ENCODE peak calls at places on chromosomes 11 and 22, in seven cellular contexts. F is CD8-positive, alpha-beta T cell; R is GM13977; Y is coronary artery; Q is LNCaP clone FGC; H is WERI-Rb-1; E is RWPE1. D is an unnamed sample.

GRCh38 chr11:70415642-70416395 is 17.5 kb downstream of the CTTN start:
- DNase-seq in H (no peak), Y (no peak), F (no peak), R (no peak), Q (no peak), E (no peak), D (no peak)

GRCh38 chr11:69087811-69088210 is 39.1 kb downstream of the TPCN2 start:
- DNase-seq in Y (no peak), H (no peak), R (no peak), F (no peak), Q (no peak), E (no peak), D (no peak)

GRCh38 chr11:109019342-109019936 is 354.6 kb downstream of the DDX10 start:
- DNase-seq in Q (no peak), Y (no peak), E (no peak), R (no peak), F (no peak), H (no peak), D (no peak)

GRCh38 chr22:44753189-44754042 is 1.0 kb downstream of the ARHGAP8 start:
- DNase-seq in Y (no peak), H (no peak), R (no peak), Q (peak; percentile 46), E (no peak), F (no peak), D (no peak)

GRCh38 chr22:50691521-50691920 is 18.9 kb downstream of the SHANK3 start:
- DNase-seq in R (peak; percentile 54), H (peak; percentile 15), E (no peak), Q (no peak), Y (no peak), F (peak; percentile 27), D (no peak)

GRCh38 chr22:22228921-22229320 is 15.7 kb upstream of the VPREB1 start:
- DNase-seq in Q (no peak), H (no peak), R (no peak), F (no peak), Y (no peak), E (no peak), D (no peak)

GRCh38 chr11:7512525-7513209 is 1.1 kb upstream of the PPFIBP2 start:
- DNase-seq in Q (no peak), H (peak; percentile 30), E (no peak), Y (peak; percentile 90), F (peak; percentile 22), R (peak; percentile 89), D (peak; percentile 85)

GRCh38 chr11:116502641-116503061 is 270.1 kb downstream of the BUD13 start:
- DNase-seq in R (no peak), Q (peak; percentile 7), H (no peak), F (no peak), E (no peak), Y (peak; percentile 55), D (no peak)

GRCh38 chr22:35541254-35541748 is 670 bp downstream of the RASD2 start:
- DNase-seq in F (no peak), E (no peak), Q (no peak), Y (no peak), R (no peak), H (no peak), D (no peak)

GRCh38 chr22:35114296-35114980 is 48.5 kb downstream of the ISX start:
- DNase-seq in H (no peak), Q (no peak), R (no peak), F (no peak), E (no peak), Y (no peak), D (no peak)

GRCh38 chr11:31812392-31813241 is 1.5 kb upstream of the PAX6 start:
- DNase-seq in R (peak; percentile 58), H (no peak), Y (no peak), F (no peak), Q (no peak), E (no peak), D (peak; percentile 48)

GRCh38 chr22:35465109-35465701 is 65.3 kb downstream of the MCM5 start:
- DNase-seq in H (no peak), F (no peak), Y (no peak), R (no peak), E (no peak), Q (no peak), D (no peak)

GRCh38 chr22:19337137-19337536 is 45.6 kb upstream of the CLTCL1 start:
- DNase-seq in Y (no peak), Q (no peak), E (no peak), H (no peak), F (no peak), R (no peak), D (no peak)

GRCh38 chr11:72483412-72484186 is 49.3 kb upstream of the CLPB start:
- DNase-seq in H (no peak), E (peak; percentile 26), F (no peak), R (no peak), Q (no peak), Y (no peak), D (no peak)

GRCh38 chr11:363948-364761 is 5.1 kb upstream of the B4GALNT4 start:
- DNase-seq in H (peak; percentile 87), F (peak; percentile 66), Y (no peak), Q (peak; percentile 48), R (peak; percentile 70), E (peak; percentile 85), D (peak; percentile 61)
- TF ChIP-seq CTCF in H (peak; percentile 85), F (peak; percentile 49), Y (no peak), Q (peak; percentile 82), R (peak; percentile 55), E (peak; percentile 76), D (peak; percentile 7)

DNA sequence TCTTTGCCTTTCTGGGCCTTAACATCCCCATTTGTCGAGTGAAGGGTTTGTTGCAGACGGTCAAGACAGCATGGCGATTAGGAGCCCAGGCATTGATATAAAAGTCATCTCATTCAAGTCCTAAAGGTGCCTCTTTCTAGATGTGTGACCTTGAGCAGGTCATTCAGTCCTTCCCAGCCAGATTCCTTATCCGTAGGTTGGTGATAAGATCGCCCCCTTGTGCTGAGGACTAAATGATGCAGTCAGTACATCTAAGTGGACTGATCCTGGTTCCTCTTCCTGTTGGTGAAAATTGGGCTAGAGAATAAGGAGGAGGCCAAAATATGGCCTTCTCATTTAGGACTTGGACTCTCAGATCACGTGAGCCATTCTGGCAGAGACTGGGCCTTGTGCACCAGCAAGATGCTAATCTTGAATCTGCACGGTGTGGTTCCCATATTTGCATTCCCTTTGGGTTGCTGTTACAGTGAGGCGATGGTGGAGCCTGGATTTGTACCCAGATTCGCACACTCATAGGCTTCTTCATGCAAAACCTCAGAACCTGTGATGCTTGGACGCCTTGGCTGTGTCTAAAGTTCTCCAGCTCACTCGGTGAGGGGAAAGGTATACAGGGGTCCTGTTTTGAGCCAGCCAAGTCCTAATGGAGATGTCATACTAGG is 156.8 kb downstream of the MYO18B start:
- DNase-seq in H (peak; percentile 30), R (peak; percentile 12), F (no peak), Q (no peak), E (no peak), Y (no peak), D (peak; percentile 17)
- TF ChIP-seq CTCF in H (peak; percentile 59), R (peak; percentile 31), F (no peak), Q (peak; percentile 34), E (no peak), Y (no peak), D (no peak)

DNA sequence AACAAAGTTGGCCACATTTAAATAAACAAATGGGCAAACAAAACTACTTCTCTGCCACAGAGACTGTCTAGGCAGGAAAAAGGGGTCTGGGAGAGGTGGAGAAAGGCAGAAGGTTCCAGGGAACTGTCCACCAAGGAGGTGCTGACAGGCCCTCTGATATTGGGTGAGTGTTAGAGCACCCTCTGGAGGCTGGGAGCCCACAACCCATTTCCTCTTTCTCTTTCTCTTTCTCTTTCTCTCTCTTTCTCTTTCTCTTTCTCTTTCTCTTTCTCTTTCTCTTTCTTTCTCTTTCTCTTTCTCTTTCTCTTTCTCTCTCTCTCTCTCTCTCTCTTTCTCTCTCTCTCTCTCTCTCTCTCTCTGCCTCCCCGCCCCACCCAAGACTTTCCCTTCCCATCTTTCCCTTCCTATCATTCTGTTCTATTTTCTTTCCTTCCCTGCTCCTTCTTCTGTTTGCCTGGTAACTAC is 912.8 kb downstream of the DLG2 start:
- DNase-seq in E (peak; percentile 15), R (peak; percentile 40), H (peak; percentile 47), Q (peak; percentile 21), F (no peak), Y (no peak), D (peak; percentile 35)
- TF ChIP-seq CTCF in E (peak; percentile 29), R (peak; percentile 31), H (peak; percentile 89), Q (peak; percentile 83), F (no peak), Y (no peak), D (peak; percentile 25)

GRCh38 chr11:86818466-86819282 is 18.3 kb downstream of the PRSS23 start:
- DNase-seq in H (no peak), R (peak; percentile 49), Y (no peak), Q (peak; percentile 56), E (peak; percentile 54), F (no peak), D (peak; percentile 56)
- TF ChIP-seq CTCF in H (peak; percentile 52), R (peak; percentile 60), Y (peak; percentile 70), Q (peak; percentile 59), E (peak; percentile 75), F (peak; percentile 74), D (peak; percentile 26)

GRCh38 chr11:3049430-3050243 is 7.6 kb downstream of the CARS1 start:
- DNase-seq in R (peak; percentile 91), E (peak; percentile 91), F (peak; percentile 61), Y (peak; percentile 89), H (peak; percentile 88), Q (peak; percentile 48), D (peak; percentile 91)
- TF ChIP-seq CTCF in R (peak; percentile 56), E (peak; percentile 65), F (no peak), Y (no peak), H (peak; percentile 62), Q (peak; percentile 20), D (peak; percentile 56)

GRCh38 chr11:19805346-19805745 is 92.7 kb downstream of the NAV2 start:
- DNase-seq in R (no peak), Q (no peak), H (no peak), E (no peak), Y (no peak), F (no peak), D (no peak)

GRCh38 chr11:19806251-19806650 is 93.6 kb downstream of the NAV2 start:
- DNase-seq in Q (no peak), R (no peak), H (no peak), Y (no peak), E (no peak), F (no peak), D (no peak)

GRCh38 chr11:19810852-19811251 is 98.2 kb downstream of the NAV2 start:
- DNase-seq in H (no peak), R (no peak), Q (no peak), F (no peak), Y (no peak), E (no peak), D (no peak)

GRCh38 chr11:19805827-19806226 is 93.2 kb downstream of the NAV2 start:
- DNase-seq in Q (no peak), F (no peak), H (no peak), E (no peak), R (no peak), Y (no peak), D (no peak)

GRCh38 chr11:19808076-19808911 is 95.7 kb downstream of the NAV2 start:
- DNase-seq in R (no peak), E (no peak), F (no peak), Q (no peak), Y (no peak), H (no peak), D (no peak)
- TF ChIP-seq CTCF in R (no peak), E (peak; percentile 40), F (no peak), Q (peak; percentile 42), Y (no peak), H (no peak), D (no peak)

DNA sequence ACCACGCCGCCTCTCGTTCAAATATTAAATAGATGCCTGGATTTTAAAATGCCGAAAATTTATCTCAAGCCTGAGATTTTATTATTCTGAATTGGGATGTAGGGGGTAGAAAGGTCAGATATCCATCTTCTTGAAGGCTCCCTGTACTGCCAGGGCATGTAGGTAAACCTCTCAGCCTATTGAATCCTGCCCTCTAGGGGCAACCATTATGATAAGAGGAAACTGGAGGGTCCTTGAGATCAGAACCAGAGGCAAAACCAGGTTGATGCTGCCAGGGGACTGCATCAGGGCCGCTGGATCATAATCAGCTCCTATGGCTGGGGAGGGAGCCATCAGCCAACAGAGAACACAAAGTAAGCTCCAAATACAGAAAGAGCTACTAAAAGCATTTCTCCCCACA is 92.4 kb downstream of the KCNC1 start:
- DNase-seq in R (no peak), Y (no peak), H (peak; percentile 17), E (peak; percentile 22), F (no peak), Q (no peak), D (no peak)
- TF ChIP-seq CTCF in R (no peak), Y (no peak), H (peak; percentile 46), E (peak; percentile 9), F (no peak), Q (peak; percentile 45), D (no peak)